ENCODE peak calls at places on chromosomes 5 and 9, in four cellular contexts. G is testis, C is right atrium auricular region, W is mammary epithelial cell. N is an unnamed sample.

GRCh38 chr5:82676663-82677062 is 398.5 kb upstream of the RPS23 start:
- DNase-seq in G (no peak), C (no peak), W (no peak), N (no peak)

GRCh38 chr5:77981820-77982219 is 205.7 kb upstream of the TBCA start:
- DNase-seq in G (no peak), C (no peak), W (no peak), N (no peak)

GRCh38 chr9:34403554-34404380 is 27.1 kb upstream of the MYORG start:
- DNase-seq in W (peak; percentile 45), C (peak; percentile 84), G (peak; percentile 88), N (peak; percentile 78)

GRCh38 chr9:116112236-116112635 is 41.4 kb upstream of the PAPPA start:
- DNase-seq in W (peak; percentile 25), G (no peak), C (no peak), N (peak; percentile 44)

GRCh38 chr5:116571568-116572321 is 2.9 kb downstream of the SEMA6A start:
- DNase-seq in W (no peak), G (peak; percentile 30), C (no peak), N (peak; percentile 28)

GRCh38 chr9:270657-271237 is 56.1 kb downstream of the DOCK8 start:
- DNase-seq in W (no peak), G (no peak), C (no peak), N (no peak)

GRCh38 chr9:117714282-117714681 is 10.1 kb downstream of the TLR4 start:
- DNase-seq in W (no peak), G (no peak), C (no peak), N (no peak)

GRCh38 chr9:31137850-31138160 is 1246.6 kb upstream of the ACO1 start:
- DNase-seq in W (peak; percentile 57), G (no peak), C (no peak), N (no peak)

GRCh38 chr9:123687246-123687721 is 242.6 kb downstream of the DENND1A start:
- DNase-seq in W (no peak), G (no peak), C (no peak), N (no peak)

GRCh38 chr9:70569070-70569772 is 154.8 kb upstream of the KLF9 start:
- DNase-seq in C (no peak), G (no peak), W (no peak), N (no peak)

GRCh38 chr5:2278825-2279224 is 396.1 kb upstream of the IRX4 start:
- DNase-seq in W (no peak), G (no peak), C (no peak), N (no peak)

GRCh38 chr9:108162664-108163063 is 673.1 kb upstream of the KLF4 start:
- DNase-seq in W (peak; percentile 94), C (no peak), G (no peak), N (no peak)

GRCh38 chr5:179258001-179258921 is 87.0 kb downstream of the ADAMTS2 start:
- DNase-seq in C (no peak), W (no peak), G (peak; percentile 11), N (no peak)

GRCh38 chr9:123724211-123724831 is 205.6 kb downstream of the DENND1A start:
- DNase-seq in G (peak; percentile 47), W (peak; percentile 6), C (no peak), N (peak; percentile 73)

GRCh38 chr5:95533106-95533505 is 21.7 kb downstream of the SKIC3 start:
- DNase-seq in C (no peak), W (no peak), G (peak; percentile 25), N (no peak)

DNA sequence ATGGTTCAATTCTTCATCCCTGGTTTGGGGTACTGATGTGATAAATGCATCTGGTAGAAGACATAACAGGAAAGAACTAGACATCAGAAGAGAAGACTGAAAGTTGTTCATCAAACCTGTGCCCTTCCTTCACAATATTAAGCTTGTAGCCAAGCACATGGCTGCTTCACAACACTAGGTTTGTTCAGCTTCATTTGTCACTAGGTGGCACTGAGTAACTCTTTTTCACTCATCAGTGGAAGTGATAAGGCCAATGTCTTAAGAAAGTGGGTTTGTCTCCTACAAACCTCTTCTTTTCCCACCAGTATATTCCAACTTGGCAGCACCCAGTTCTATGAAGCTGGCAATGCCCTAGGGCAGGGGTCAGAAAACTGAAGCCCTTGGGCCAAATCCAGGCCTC is 26.9 kb downstream of the ZNF484 start:
- DNase-seq in W (no peak), G (no peak), C (no peak), N (no peak)
- H3K9me3 ChIP-seq in W (peaks cover 37% of the 10 kb centered on the region), G (no peaks in the 10 kb centered on the region), C (peaks cover 40% of the 10 kb centered on the region), N (no peaks in the 10 kb centered on the region)

DNA sequence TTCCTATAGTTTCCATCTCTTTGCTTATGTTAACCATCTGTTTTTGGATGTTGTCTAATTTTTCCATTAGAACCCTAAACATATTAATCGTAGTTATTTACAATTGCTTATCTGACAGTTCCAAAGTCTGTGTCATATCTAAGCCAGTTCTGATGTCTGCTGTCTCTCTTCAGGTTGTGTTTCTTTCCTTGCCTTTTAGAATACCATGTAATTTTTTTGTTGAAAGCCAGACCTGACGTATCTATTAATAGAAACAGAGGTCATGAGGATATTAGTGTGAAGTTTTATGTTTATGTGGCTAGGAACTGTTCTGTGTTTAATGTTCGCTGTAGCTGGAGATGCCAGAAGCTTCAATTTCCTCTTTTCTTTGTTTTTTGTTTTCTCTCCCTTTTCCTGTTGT is 52.2 kb downstream of the ZNF618 start:
- DNase-seq in W (no peak), C (no peak), G (no peak), N (no peak)
- H3K9me3 ChIP-seq in W (peaks cover 4% of the 10 kb centered on the region), C (peaks cover 19% of the 10 kb centered on the region), G (no peaks in the 10 kb centered on the region), N (no peaks in the 10 kb centered on the region)

DNA sequence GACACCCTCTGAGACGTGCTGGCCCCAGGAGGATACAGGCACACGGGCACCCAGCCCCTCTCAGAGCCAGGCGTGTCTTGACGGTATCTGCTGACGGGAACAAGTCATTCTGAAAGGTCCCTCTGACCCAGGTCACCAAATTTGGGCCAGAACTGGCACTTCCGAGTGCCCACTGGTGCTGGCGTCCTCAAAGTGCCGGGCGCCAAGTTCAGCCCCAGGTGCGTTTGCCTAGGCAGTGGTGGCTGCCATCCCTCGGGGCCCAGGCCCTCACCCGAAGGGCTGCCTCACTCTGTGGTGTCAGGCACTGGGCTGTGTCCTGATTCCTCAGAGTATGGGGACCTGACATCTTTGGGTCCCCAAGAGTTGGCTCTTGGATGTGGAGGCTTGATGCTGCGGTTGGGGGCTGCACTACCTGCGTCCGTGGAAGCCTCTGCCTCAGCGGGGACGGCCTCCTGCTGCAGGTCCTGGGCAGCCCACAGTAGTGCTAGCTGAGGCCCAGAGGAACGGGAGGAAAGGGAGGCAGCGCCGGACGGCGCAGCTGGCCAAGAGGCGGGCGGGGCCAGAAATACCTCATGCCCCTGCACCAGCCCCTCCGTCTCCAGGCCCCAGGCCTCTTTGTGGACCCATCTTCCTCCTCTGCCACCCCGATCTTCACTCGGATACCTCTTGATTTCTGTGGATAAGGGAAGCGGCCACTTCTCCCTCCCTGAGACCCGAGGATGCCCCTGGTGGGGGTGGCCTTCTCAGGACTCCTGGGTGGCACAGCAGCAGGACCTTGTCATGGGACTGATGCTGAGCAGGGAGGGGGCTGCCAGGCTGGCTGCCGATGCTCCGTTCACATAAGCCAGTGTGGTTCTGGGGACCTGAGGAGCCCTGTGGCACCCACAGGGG is 109.4 kb upstream of the LMX1B start:
- DNase-seq in C (no peak), W (no peak), G (no peak), N (no peak)
- H3K9me3 ChIP-seq in C (no peaks in the 10 kb centered on the region), W (no peaks in the 10 kb centered on the region), G (no peaks in the 10 kb centered on the region), N (no peaks in the 10 kb centered on the region)

DNA sequence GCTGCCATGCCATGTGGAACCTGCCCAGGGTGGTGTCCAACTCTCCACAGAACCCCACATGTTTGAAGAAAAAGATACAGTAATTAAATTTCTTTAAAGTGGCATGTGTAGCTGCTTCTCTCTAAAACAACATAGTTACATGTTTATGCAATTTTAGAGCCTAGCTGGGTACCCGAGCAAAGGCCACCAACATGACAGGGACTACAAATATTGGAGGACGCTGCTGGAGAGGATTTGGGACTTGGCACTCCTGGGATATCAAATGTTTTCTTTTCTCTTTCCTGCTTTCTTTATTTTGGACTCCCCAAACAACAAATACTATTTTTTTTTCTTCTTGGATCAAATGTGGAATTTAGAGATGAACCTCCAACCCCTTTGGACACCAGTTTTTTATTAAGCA is 256.8 kb upstream of the PCSK5 start:
- DNase-seq in G (no peak), W (no peak), C (no peak), N (no peak)
- H3K9me3 ChIP-seq in G (no peaks in the 10 kb centered on the region), W (no peaks in the 10 kb centered on the region), C (no peaks in the 10 kb centered on the region), N (no peaks in the 10 kb centered on the region)

DNA sequence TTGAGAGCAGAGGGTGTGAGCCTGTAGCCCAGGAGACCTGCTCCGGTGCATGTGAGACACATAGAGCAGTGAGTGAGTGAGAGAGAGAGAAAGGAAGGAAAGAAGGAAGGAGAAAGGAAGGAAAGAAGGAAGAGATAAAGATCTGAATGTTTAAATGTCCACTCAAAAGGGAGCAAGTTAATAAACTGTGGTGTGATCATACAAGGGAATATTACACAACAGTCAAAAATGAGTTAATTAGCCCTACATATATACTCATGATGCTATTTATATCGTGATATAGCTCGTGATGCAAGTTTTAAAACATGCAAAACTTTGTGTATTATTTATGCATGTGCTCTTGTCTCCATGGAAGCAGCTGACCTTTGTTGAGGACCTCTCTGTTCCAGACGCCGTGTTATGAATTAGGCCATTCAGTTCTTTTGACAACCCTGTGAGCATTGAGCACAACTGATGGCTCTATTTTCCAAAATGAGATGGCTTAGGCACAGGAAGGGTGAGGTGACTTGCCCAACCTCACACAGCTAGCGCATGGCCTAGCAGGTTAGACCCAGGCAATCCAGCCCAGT is 70.6 kb downstream of the HMCN2 start:
- DNase-seq in W (no peak), G (no peak), C (no peak), N (no peak)
- H3K9me3 ChIP-seq in W (no peaks in the 10 kb centered on the region), G (no peaks in the 10 kb centered on the region), C (no peaks in the 10 kb centered on the region), N (no peaks in the 10 kb centered on the region)

GRCh38 chr5:3345195-3345594 is 250.4 kb upstream of the IRX1 start:
- DNase-seq in W (no peak), G (peak; percentile 7), C (no peak), N (no peak)

GRCh38 chr5:3347741-3348140 is 247.9 kb upstream of the IRX1 start:
- DNase-seq in G (no peak), W (no peak), C (no peak), N (no peak)

GRCh38 chr5:3344671-3345070 is 251.0 kb upstream of the IRX1 start:
- DNase-seq in G (no peak), W (no peak), C (no peak), N (no peak)

GRCh38 chr5:3343911-3344310 is 251.7 kb upstream of the IRX1 start:
- DNase-seq in C (no peak), W (no peak), G (no peak), N (no peak)

GRCh38 chr5:3346111-3346820 is 249.4 kb upstream of the IRX1 start:
- DNase-seq in G (peak; percentile 9), W (no peak), C (no peak), N (no peak)
- H3K9me3 ChIP-seq in G (no peaks in the 10 kb centered on the region), W (peaks cover 5% of the 10 kb centered on the region), C (no peaks in the 10 kb centered on the region), N (no peaks in the 10 kb centered on the region)

DNA sequence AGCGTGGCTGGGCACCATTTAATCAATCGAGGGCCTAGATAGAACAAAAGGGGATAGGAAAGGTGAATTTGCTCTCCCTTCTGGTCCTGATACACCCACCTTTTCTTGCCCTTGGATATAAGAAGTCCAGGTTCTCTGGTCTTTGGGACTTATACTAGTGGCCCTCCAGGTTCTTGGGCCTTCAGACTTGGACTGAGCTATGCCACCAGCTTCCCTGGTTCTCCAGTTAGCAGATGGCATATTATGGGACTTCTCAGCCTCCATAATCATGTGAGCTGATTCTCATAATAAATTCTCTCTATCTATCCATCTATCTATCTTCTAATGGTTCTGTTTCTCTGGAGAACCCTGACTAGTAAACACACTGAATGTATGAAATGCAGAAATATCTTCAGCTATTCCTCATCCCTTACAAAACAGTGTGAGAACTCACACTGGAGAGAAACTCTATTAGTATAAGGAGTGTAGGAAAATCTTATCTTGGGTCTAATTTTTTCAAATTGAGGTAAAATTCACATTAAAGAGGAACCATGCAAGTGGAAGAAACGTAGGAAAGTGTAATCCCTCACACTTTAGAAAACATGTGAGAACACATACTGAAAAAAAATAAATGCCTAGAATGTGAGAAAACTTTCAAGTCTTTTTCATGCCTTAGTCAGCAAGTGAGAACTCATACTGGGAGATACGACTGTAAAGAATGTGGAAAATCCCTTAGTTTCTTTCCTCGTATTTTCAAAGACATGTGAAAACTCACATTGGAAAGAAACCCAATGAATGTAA is 15.5 kb downstream of the PCDHB15 start:
- DNase-seq in W (no peak), C (no peak), G (no peak), N (peak; percentile 3)
- H3K9me3 ChIP-seq in W (peaks cover 43% of the 10 kb centered on the region), C (peaks cover 100% of the 10 kb centered on the region), G (peaks cover 3% of the 10 kb centered on the region), N (peaks cover 10% of the 10 kb centered on the region)

N was measured in cardiac muscle cell.